ENCODE peak calls at places on chromosomes 2 and 18, in six cellular contexts. U is WERI-Rb-1; Y is CD8-positive, alpha-beta T cell; C is lower leg skin; K is GM23338; L is right atrium auricular region. W is an unnamed sample.

GRCh38 chr2:134281815-134282419 is 28.0 kb downstream of the MGAT5 start:
- DNase-seq in Y (no peak), L (no peak), U (no peak), K (no peak), C (no peak), W (no peak)

GRCh38 chr2:109419960-109420370 is 193.8 kb downstream of the SEPTIN10 start:
- DNase-seq in Y (no peak), C (no peak), L (no peak), U (no peak), K (no peak), W (no peak)

GRCh38 chr2:226031078-226031937 is 631.8 kb downstream of the NYAP2 start:
- DNase-seq in L (peak), C (peak), K (peak), Y (no peak), U (peak), W (peak)

GRCh38 chr18:61833978-61834377 is 58.8 kb downstream of the RNF152 start:
- DNase-seq in C (no peak), U (no peak), Y (no peak), L (no peak), K (no peak), W (no peak)

GRCh38 chr18:24766376-24766775 is 305.9 kb downstream of the HRH4 start:
- DNase-seq in C (no peak), U (no peak), L (no peak), K (no peak), Y (no peak), W (no peak)

GRCh38 chr2:129797489-129798300 is 181.8 kb upstream of the RAB6C start:
- DNase-seq in C (no peak), L (peak), U (no peak), K (no peak), Y (no peak), W (no peak)

GRCh38 chr18:49582579-49582978 is 20.7 kb downstream of the LIPG start:
- DNase-seq in K (no peak), Y (no peak), U (no peak), C (no peak), L (no peak), W (no peak)

GRCh38 chr2:132038179-132038882 is 123.4 kb downstream of the ANKRD30BL start:
- DNase-seq in Y (no peak), C (no peak), K (peak), L (no peak), U (peak), W (peak)

GRCh38 chr2:176106636-176107539 is at the start of gene HOXD11:
- DNase-seq in Y (no peak), U (no peak), L (no peak), C (no peak), K (peak), W (peak)

GRCh38 chr18:23231340-23232021 is 96.2 kb downstream of the CABLES1 start:
- DNase-seq in L (peak), K (no peak), Y (peak), U (no peak), C (peak), W (no peak)

GRCh38 chr2:200756618-200757321 is 54.9 kb upstream of the BZW1 start:
- DNase-seq in Y (no peak), U (no peak), K (no peak), C (no peak), L (no peak), W (no peak)

GRCh38 chr2:27804146-27804545 is 32.6 kb downstream of the MRPL33 start:
- DNase-seq in L (no peak), Y (no peak), U (no peak), K (no peak), C (no peak), W (no peak)

GRCh38 chr2:76599732-76600368 is 889.1 kb upstream of the GCFC2 start:
- DNase-seq in C (no peak), Y (no peak), U (peak), K (peak), L (no peak), W (peak)

GRCh38 chr18:48544661-48545415 is 6.0 kb downstream of the CTIF start:
- DNase-seq in U (no peak), Y (no peak), C (no peak), K (no peak), L (no peak), W (no peak)

GRCh38 chr2:131584380-131584779 is 56.7 kb downstream of the CCDC74A start:
- DNase-seq in L (no peak), K (no peak), C (no peak), Y (no peak), U (no peak), W (no peak)

GRCh38 chr2:71950256-71951066 is 197.2 kb downstream of the CYP26B1 start:
- DNase-seq in U (no peak), C (peak), K (no peak), L (peak), Y (no peak), W (no peak)

GRCh38 chr2:109473006-109473380 is 140.8 kb downstream of the SEPTIN10 start:
- DNase-seq in K (peak), U (peak), C (no peak), L (no peak), Y (no peak), W (no peak)

GRCh38 chr2:235234711-235235110 is 259.1 kb upstream of the AGAP1 start:
- DNase-seq in L (no peak), Y (no peak), U (no peak), K (no peak), C (no peak), W (no peak)

GRCh38 chr2:204717591-204717990 is 172.3 kb downstream of the PARD3B start:
- DNase-seq in U (no peak), K (no peak), Y (no peak), L (no peak), C (no peak), W (no peak)

GRCh38 chr18:14086459-14087231 is 45.6 kb downstream of the ZNF519 start:
- DNase-seq in L (no peak), Y (no peak), U (peak), K (peak), C (no peak), W (peak)

GRCh38 chr18:36693931-36694661 is 134.7 kb downstream of the TPGS2 start:
- DNase-seq in U (peak), K (no peak), C (no peak), L (no peak), Y (no peak), W (no peak)

GRCh38 chr2:226440119-226440917 is 359.3 kb downstream of the IRS1 start:
- DNase-seq in C (no peak), L (no peak), Y (no peak), K (no peak), U (no peak), W (no peak)

DNA sequence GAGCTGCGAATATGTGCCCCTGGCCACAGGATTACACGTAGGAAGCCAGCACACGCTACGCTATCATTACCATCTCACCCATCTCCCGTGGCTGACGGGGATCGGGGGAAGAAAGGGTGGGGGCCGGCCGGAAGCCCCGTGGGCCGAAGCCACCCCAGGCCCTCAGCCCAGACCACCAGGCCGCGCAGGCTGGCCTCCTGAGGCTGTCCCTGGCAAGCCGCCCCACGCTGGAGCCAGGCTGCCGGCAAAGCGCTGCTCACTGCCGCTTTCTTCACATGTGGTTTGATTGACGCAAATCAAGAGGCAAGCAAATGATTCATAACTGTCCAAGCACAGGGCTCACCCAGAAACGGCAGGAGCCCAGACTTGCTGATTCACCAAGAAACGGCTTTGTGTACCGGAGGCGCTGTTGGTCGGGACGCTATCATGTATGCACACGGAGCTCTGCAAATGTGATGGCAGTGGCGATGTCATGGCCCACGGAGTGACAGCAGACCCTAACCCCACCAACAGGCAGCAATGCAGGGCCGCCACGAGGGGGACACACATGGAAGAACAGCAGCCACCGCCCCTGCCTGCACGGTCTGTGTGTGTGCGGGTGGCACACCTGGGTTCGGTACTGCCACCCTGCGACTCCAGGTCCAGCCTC is 125.7 kb downstream of the HDAC4 start:
- DNase-seq in Y (peak), U (no peak), L (peak), K (no peak), C (peak), W (peak)
- TF ChIP-seq CTCF in Y (no peak), U (no peak), L (no peak), K (no peak), C (no peak), W (no peak)

GRCh38 chr2:99961567-99961913 is 180.8 kb downstream of the AFF3 start:
- DNase-seq in C (no peak), K (peak), L (no peak), U (no peak), Y (no peak), W (no peak)
- TF ChIP-seq CTCF in C (no peak), K (no peak), L (no peak), U (no peak), Y (no peak), W (no peak)

DNA sequence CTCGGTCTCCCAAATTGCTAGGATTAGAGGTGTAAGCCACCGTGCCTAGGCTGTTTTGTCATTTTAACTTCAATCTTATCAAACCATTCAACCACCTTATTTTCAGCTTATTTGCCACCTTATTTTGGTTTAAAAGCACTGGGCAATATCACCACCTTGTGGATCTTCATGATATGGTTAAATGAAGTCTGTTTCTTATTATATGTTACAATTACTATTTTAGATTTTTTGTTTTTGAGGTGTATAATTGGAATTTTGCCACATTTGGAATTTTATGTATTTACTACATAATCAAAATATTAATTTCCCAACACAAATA is 43.8 kb upstream of the SCN9A start:
- DNase-seq in L (no peak), K (peak), U (no peak), Y (no peak), C (no peak), W (no peak)
- TF ChIP-seq CTCF in L (no peak), K (peak), U (no peak), Y (no peak), C (no peak), W (peak)

GRCh38 chr2:35251156-35251555 is 1104.4 kb upstream of the CRIM1 start:
- DNase-seq in C (no peak), K (no peak), Y (no peak), L (no peak), U (no peak), W (no peak)
- TF ChIP-seq CTCF in C (no peak), K (no peak), Y (no peak), L (no peak), U (no peak), W (no peak)

GRCh38 chr18:78510636-78511035 is 469.0 kb upstream of the SALL3 start:
- DNase-seq in L (peak), Y (no peak), U (peak), K (no peak), C (no peak), W (no peak)

GRCh38 chr18:78503129-78503528 is 476.5 kb upstream of the SALL3 start:
- DNase-seq in Y (no peak), U (peak), K (no peak), L (no peak), C (no peak), W (no peak)

GRCh38 chr18:78501251-78501650 is 478.4 kb upstream of the SALL3 start:
- DNase-seq in L (no peak), Y (no peak), C (no peak), K (no peak), U (no peak), W (no peak)

GRCh38 chr18:78507217-78507616 is 472.4 kb upstream of the SALL3 start:
- DNase-seq in K (no peak), C (no peak), U (no peak), Y (no peak), L (no peak), W (no peak)

GRCh38 chr18:78506031-78506461 is 473.6 kb upstream of the SALL3 start:
- DNase-seq in U (no peak), C (no peak), L (no peak), K (peak), Y (no peak), W (no peak)
- TF ChIP-seq CTCF in U (no peak), C (no peak), L (no peak), K (no peak), Y (no peak), W (no peak)